ENCODE peak calls at places on chromosome 19, in seven cellular contexts. C is NCI-H2107; U is CD4-positive, alpha-beta T cell; R is GM18507; Q is HCT116; O is HFFc6; B is stimulated activated CD8-positive, alpha-beta memory T cell treated with anti-CD3 and anti-CD28 coated beads, Interleukin-4, amount 100 ng/mL, for 1 hour. P is an unnamed sample.
A peak's percentile ranks its signal among the peaks of the same experiment; 100 is the strongest.

GRCh38 chr19:2148482-2149135 is 2.8 kb downstream of the AP3D1 start:
- DNase-seq in R (no peak), Q (no peak), U (no peak), O (no peak), C (no peak), B (no peak), P (no peak)

GRCh38 chr19:42172261-42172660 is 40.0 kb upstream of the POU2F2 start:
- DNase-seq in B (no peak), C (no peak), U (no peak), O (no peak), Q (no peak), R (no peak), P (no peak)

GRCh38 chr19:48711106-48711662 is 8.3 kb downstream of the MAMSTR start:
- DNase-seq in C (no peak), O (no peak), B (no peak), U (no peak), Q (no peak), R (no peak), P (no peak)

GRCh38 chr19:41411682-41412265 is 14.2 kb downstream of the BCKDHA start:
- DNase-seq in Q (no peak), C (no peak), U (no peak), O (no peak), B (no peak), R (no peak), P (no peak)

GRCh38 chr19:35495107-35496064 is 5.1 kb upstream of the KRTDAP start:
- DNase-seq in R (peak; percentile 87), Q (peak; percentile 35), B (peak; percentile 44), U (peak; percentile 67), O (peak; percentile 46), C (no peak), P (peak; percentile 60)

GRCh38 chr19:49110567-49110966 is 3.6 kb upstream of the LIN7B start:
- DNase-seq in U (no peak), R (no peak), O (peak; percentile 66), Q (no peak), B (no peak), C (no peak), P (no peak)

GRCh38 chr19:18086590-18087138 is at the start of gene IL12RB1:
- DNase-seq in O (no peak), U (peak; percentile 56), C (no peak), B (no peak), Q (no peak), R (peak; percentile 57), P (peak; percentile 30)

GRCh38 chr19:3346677-3347353 is 19.6 kb upstream of the NFIC start:
- DNase-seq in O (peak; percentile 64), R (no peak), C (no peak), Q (no peak), U (no peak), B (no peak), P (peak; percentile 69)

GRCh38 chr19:39408392-39409206 is 2.0 kb downstream of the ZFP36 start:
- DNase-seq in R (no peak), C (no peak), B (peak; percentile 30), Q (peak; percentile 68), U (peak; percentile 42), O (peak; percentile 53), P (peak; percentile 58)

GRCh38 chr19:15288146-15288963 is 44.0 kb downstream of the BRD4 start:
- DNase-seq in Q (no peak), C (peak; percentile 48), B (no peak), O (peak; percentile 26), U (no peak), R (no peak), P (peak; percentile 54)